ENCODE peak calls at places on chromosomes 12 and 14, in six cellular contexts. R is spleen, J is body of pancreas, K is adrenal gland, X is esophagus squamous epithelium, I is tibial nerve. O is an unnamed sample.

GRCh38 chr12:106498056-106498455 is 84.7 kb upstream of the RFX4 start:
- DNase-seq in K (no peak), J (no peak), I (no peak), R (no peak), X (no peak), O (no peak)

GRCh38 chr12:3165311-3165931 is 88.2 kb downstream of the TSPAN9 start:
- DNase-seq in R (peak), J (no peak), K (no peak), I (no peak), X (no peak), O (no peak)

GRCh38 chr12:89424846-89425245 is 72.5 kb upstream of the DUSP6 start:
- DNase-seq in K (no peak), X (no peak), I (no peak), J (no peak), R (no peak), O (no peak)

GRCh38 chr14:29913550-29913949 is 14.1 kb downstream of the PRKD1 start:
- DNase-seq in J (no peak), X (no peak), I (no peak), K (no peak), R (no peak), O (no peak)

GRCh38 chr12:75579552-75579951 is 68.1 kb upstream of the KRR1 start:
- DNase-seq in K (no peak), R (no peak), X (no peak), I (no peak), J (no peak), O (no peak)

GRCh38 chr12:22481557-22482104 is 62.7 kb downstream of the C2CD5 start:
- DNase-seq in J (no peak), R (no peak), X (no peak), K (no peak), I (no peak), O (no peak)

GRCh38 chr14:20614038-20614840 is 23.1 kb upstream of the RNASE12 start:
- DNase-seq in K (no peak), J (no peak), X (no peak), R (no peak), I (no peak), O (no peak)

GRCh38 chr12:6943387-6943718 is 263 bp upstream of the RNU7-1 start:
- DNase-seq in J (peak), R (peak), K (peak), I (peak), X (peak), O (peak)

GRCh38 chr12:93570552-93571359 is 1.7 kb upstream of the SOCS2 start:
- DNase-seq in X (peak), J (peak), I (peak), K (peak), R (peak), O (peak)

GRCh38 chr14:65933400-65934068 is 521.0 kb downstream of the FUT8 start:
- DNase-seq in I (no peak), R (no peak), X (no peak), J (peak), K (no peak), O (no peak)

GRCh38 chr12:109310247-109311125 is 1.4 kb upstream of the FOXN4 start:
- DNase-seq in X (no peak), J (no peak), K (no peak), I (no peak), R (no peak), O (no peak)

GRCh38 chr14:70782361-70782760 is 27.0 kb downstream of the MAP3K9 start:
- DNase-seq in R (no peak), K (no peak), X (no peak), J (no peak), I (no peak), O (no peak)

GRCh38 chr12:47837190-47838171 is 17.8 kb upstream of the HDAC7 start:
- DNase-seq in X (no peak), R (peak), I (peak), K (peak), J (peak), O (peak)

GRCh38 chr12:26120561-26121274 is 4.1 kb downstream of the BHLHE41 start:
- DNase-seq in J (no peak), X (no peak), R (no peak), I (no peak), K (no peak), O (no peak)

GRCh38 chr14:60051690-60052324 is 39.9 kb upstream of the PCNX4 start:
- DNase-seq in J (no peak), I (no peak), R (no peak), X (no peak), K (no peak), O (no peak)

GRCh38 chr12:66775941-66776340 is 97.1 kb upstream of the GRIP1 start:
- DNase-seq in R (no peak), J (no peak), X (no peak), I (no peak), K (no peak), O (no peak)

GRCh38 chr14:72024043-72024407 is 91.8 kb downstream of the RGS6 start:
- DNase-seq in K (peak), J (peak), R (no peak), X (no peak), I (no peak), O (peak)

GRCh38 chr12:118330421-118331018 is 42.2 kb downstream of the TAOK3 start:
- DNase-seq in I (no peak), J (peak), K (no peak), X (no peak), R (no peak), O (no peak)

GRCh38 chr14:55571125-55571889 is 8.7 kb upstream of the KTN1 start:
- DNase-seq in X (no peak), K (no peak), R (no peak), I (no peak), J (no peak), O (no peak)

GRCh38 chr12:27899151-27899661 is 73.3 kb downstream of the PTHLH start:
- DNase-seq in R (no peak), J (no peak), I (no peak), X (no peak), K (no peak), O (no peak)

GRCh38 chr14:28754209-28754985 is 12.2 kb upstream of the FOXG1 start:
- DNase-seq in R (no peak), K (peak), X (no peak), I (no peak), J (peak), O (no peak)

GRCh38 chr12:26338574-26339572 is 143.5 kb downstream of the SSPN start:
- DNase-seq in R (no peak), X (no peak), I (no peak), K (no peak), J (no peak), O (no peak)

DNA sequence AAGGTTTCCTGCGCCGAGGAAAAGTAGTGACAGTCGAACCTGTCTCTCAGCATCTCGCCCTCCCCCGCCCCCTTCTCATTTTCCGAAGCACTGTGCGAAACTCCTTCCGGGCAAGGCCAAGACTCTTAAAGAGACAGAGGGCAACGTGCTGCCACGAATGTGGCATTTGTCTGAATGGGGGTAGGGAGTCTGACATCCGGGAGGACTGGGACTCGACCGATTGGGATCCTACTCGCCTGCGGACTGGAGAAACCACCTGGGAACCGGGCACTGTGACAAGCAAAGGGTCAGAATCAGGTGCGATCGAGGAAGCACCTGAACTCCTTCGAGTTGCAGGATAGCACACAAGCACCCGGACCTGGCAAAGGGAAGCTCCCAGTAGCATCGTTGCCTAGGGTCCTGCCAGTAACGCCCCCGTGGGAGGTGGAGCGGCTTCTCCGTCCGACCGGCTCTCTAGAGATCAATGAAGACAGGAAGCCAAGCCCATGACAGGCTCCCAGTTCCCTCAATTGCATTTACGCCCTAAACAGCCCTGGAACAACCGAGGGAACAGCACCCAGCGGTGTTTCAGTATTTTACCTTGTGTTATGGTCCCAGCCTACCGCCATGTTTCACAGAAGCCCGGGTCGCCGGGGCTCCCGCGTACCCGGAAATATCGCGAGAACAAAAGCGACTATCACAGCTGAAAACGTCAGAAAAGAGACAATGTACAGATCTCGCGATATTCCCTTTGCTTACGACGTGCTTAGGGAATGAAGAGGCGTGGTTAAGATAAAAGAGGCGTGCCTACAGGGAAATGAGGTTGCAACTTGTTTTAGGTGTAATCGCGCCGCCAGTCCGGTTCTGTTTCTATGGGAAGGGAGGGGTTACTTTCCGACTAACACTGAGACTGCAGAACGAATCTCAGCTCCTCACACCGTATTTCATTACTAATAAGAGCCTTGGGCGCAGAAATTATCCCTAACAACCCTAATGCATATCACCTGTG is at the start of gene ERGIC2:
- DNase-seq in X (peak), R (peak), K (peak), I (peak), J (peak), O (peak)
- TF ChIP-seq POLR2A in X (peak), R (peak), K (no peak), I (no peak), J (peak), O (peak)

GRCh38 chr12:15880721-15881120 is 1.5 kb upstream of the STRAP start:
- DNase-seq in K (no peak), X (no peak), I (no peak), J (no peak), R (no peak), O (no peak)

GRCh38 chr12:15886372-15887042 is 4.3 kb downstream of the STRAP start:
- DNase-seq in X (no peak), I (no peak), J (no peak), R (no peak), K (no peak), O (no peak)

GRCh38 chr12:15882055-15882971 is at the start of gene STRAP:
- DNase-seq in I (peak), J (peak), R (peak), K (peak), X (peak), O (peak)

GRCh38 chr12:15887043-15887817 is 5.0 kb downstream of the STRAP start:
- DNase-seq in J (no peak), X (no peak), R (no peak), I (no peak), K (no peak), O (no peak)

DNA sequence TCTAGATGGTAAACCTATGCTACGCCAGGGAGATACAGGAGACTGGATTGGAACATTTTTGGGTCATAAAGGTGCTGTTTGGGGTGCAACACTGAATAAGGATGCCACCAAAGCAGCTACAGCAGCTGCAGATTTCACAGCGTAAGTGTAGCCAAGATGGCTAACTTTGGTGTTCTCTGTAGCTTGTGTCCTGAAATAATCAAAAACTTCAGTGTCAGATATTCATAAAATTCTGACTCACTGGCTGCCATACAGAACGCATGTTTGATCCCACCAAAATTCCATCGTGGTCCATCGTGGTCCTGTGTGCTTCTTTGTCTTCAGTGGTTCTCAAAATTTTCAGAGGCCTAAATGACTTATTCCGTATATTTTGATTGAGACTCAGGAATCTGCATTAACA is 1.3 kb downstream of the STRAP start:
- DNase-seq in R (no peak), J (no peak), X (no peak), K (no peak), I (no peak), O (no peak)
- TF ChIP-seq POLR2A in R (no peak), J (no peak), X (no peak), K (no peak), I (no peak), O (no peak)

GRCh38 chr14:81233615-81234014 is 12.9 kb upstream of the GTF2A1 start:
- DNase-seq in I (no peak), J (no peak), K (no peak), R (no peak), X (no peak), O (no peak)
- TF ChIP-seq POLR2A in I (no peak), J (no peak), K (no peak), R (no peak), X (no peak), O (no peak)

GRCh38 chr12:14525964-14526363 is 41.7 kb downstream of the PLBD1 start:
- DNase-seq in J (no peak), X (no peak), K (no peak), R (no peak), I (no peak), O (no peak)

DNA sequence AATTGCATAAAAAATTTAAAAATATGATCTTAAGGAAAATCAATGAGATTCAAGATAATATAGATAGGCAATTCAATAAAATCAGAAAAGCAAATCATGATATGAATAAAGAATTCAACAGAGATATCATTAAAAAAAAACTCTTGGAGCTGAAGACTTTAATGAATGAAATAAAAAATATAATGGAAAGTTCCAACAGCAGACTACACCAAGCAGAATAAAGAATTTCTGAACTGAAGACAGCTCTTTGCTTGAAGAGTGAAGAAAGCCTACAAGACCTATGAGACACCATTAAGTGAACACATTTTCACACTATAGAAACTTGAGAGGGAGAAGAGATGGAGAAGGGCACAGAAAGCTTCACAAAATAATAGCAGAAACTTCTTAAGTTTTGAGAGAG is 45.9 kb downstream of the PLBD1 start:
- DNase-seq in X (no peak), I (no peak), R (no peak), J (no peak), K (no peak), O (no peak)
- TF ChIP-seq POLR2A in X (no peak), I (no peak), R (no peak), J (no peak), K (no peak), O (no peak)

GRCh38 chr12:122965851-122966742 is at the start of gene ABCB9:
- DNase-seq in I (peak), R (peak), J (peak), X (peak), K (peak), O (peak)
- TF ChIP-seq POLR2A in I (peak), R (no peak), J (peak), X (peak), K (no peak), O (no peak)

DNA sequence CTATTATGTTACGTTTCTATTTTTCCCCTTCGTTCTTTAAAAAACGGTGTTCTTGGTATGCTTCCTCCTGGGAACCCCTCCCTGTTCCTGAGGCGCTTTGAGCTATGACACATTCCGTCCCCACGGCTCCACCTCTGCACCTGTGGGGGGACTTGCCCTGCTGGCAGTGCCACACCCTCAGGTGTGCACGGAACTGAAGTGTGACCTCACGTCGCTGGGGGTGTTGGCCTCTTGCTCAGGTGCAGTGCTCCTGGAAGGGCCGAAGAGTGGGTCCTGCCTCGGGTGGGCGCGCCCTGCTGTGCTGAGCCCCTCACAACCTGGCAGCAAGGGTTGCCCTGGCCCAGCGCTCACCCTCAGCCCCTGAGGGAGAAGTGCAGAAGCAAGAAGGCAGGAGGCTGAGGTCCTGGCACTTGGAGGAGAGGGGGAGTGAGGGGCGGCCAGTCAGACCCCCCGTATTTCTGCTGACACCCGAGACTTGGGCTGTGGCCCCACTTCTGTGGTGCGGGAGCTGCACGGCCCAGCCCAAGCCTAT is 4.9 kb downstream of the AMN start:
- DNase-seq in J (peak), X (no peak), K (no peak), R (no peak), I (no peak), O (peak)
- TF ChIP-seq POLR2A in J (no peak), X (peak), K (no peak), R (no peak), I (no peak), O (no peak)

GRCh38 chr12:53268637-53269562 is 801 bp downstream of the ESPL1 start:
- DNase-seq in K (no peak), X (no peak), J (no peak), R (no peak), I (no peak), O (no peak)

GRCh38 chr12:53267309-53268008 is 640 bp upstream of the ESPL1 start:
- DNase-seq in K (no peak), X (no peak), I (no peak), R (no peak), J (peak), O (no peak)

GRCh38 chr12:53265783-53266182 is 2.3 kb upstream of the ESPL1 start:
- DNase-seq in K (no peak), I (no peak), J (no peak), X (no peak), R (no peak), O (no peak)

GRCh38 chr12:53268009-53268636 is at the start of gene ESPL1:
- DNase-seq in R (peak), X (no peak), K (peak), I (peak), J (peak), O (peak)
- TF ChIP-seq POLR2A in R (no peak), X (no peak), K (peak), I (no peak), J (peak), O (no peak)

DNA sequence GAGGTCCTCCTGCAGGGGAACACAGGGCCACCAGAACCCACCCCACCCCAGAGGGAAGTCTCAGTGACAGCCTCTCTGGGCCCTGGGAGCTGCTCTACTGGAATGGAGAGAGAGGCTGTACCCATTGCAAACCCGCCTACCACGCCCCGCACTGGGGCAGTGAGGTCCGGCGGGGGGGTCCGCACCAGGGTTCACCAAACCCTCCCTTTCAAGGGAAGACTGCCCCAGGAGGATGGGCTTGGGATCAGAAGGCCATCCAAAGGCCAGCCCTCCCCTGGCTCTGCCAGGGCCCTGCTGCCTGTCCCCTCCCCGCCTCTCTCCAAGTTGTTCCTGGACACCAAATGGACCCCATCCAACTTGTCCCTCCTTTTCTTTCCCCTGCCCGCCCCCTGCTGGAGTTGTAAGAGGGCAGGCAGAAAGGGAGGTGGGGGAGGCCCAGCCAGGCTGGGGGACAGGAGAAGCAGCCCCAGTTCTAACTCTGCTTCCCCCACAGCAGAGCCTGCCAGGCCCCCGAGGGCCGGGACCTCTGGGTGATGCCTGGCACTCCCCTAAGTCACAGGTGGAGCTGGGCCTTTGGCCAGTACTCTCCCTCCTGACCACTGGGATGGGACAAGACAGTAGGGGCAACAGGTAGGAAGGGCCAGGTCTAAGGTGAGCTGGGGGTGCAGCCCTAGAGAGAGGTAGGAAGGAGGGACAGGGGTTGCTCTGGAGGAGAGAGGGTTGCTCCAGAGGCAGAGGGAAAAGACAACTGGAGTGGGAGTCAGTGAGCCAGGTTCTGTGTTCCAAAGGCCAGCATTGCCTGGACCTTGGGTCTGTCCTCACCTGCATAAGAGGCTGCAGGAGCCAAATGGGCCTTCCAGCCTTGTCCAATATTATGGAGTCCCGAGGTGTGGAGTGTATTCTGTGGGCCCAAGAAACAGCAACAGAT is 3.2 kb upstream of the DIO3 start:
- DNase-seq in J (peak), K (no peak), X (no peak), R (peak), I (peak), O (no peak)
- TF ChIP-seq POLR2A in J (no peak), K (no peak), X (no peak), R (no peak), I (no peak), O (no peak)